ENCODE peak calls at places on chromosomes 3 and 15, in nine cellular contexts. C is activated T-helper 1 cell treated with anti-CD3 and anti-CD28 coated beads, Interleukin-12 subunit alpha, Interleukin-12 subunit beta, Interleukin-2, Interleukin-4 antibody, amounts not matched to agents 30 ng/mL and 10 ng/mL and 1 ng/mL, durations not matched to agents 14 hours and 24 hours and 36 hours; U is bronchial epithelial cell; M is RWPE1; G is foreskin keratinocyte; S is cardiac muscle cell; E is Calu3; A is aorta; O is stimulated activated CD8-positive, alpha-beta memory T cell treated with anti-CD3 and anti-CD28 coated beads, Interleukin-7, amount 100 ng/mL, for 1 hour. R is an unnamed sample.

GRCh38 chr15:99249270-99249817 is at the start of gene TTC23:
- DNase-seq in S (peak; percentile 61), U (peak; percentile 94), C (no peak), G (peak; percentile 83), E (peak; percentile 35), O (no peak), M (peak; percentile 84), A (no peak), R (peak; percentile 87)

GRCh38 chr3:192816274-192816853 is 89.0 kb upstream of the FGF12 start:
- DNase-seq in A (no peak), U (peak; percentile 57), C (no peak), G (no peak), E (peak; percentile 50), O (no peak), S (peak; percentile 52), M (peak; percentile 45), R (peak; percentile 60)

GRCh38 chr3:16370503-16370871 is 105.5 kb downstream of the OXNAD1 start:
- DNase-seq in S (no peak), U (no peak), O (no peak), A (no peak), M (no peak), C (no peak), E (no peak), G (no peak), R (no peak)

GRCh38 chr3:63934484-63934883 is 22.3 kb upstream of the SCAANT1 start:
- DNase-seq in M (no peak), G (no peak), U (no peak), A (no peak), E (no peak), O (no peak), C (peak; percentile 9), S (no peak), R (no peak)

GRCh38 chr3:144590854-144591253 is 619.2 kb downstream of the DIPK2A start:
- DNase-seq in O (no peak), E (no peak), S (no peak), C (no peak), U (peak; percentile 47), A (no peak), M (peak; percentile 1), G (peak; percentile 3), R (no peak)

GRCh38 chr3:53045784-53046170 is at the start of gene SFMBT1:
- DNase-seq in O (peak; percentile 52), G (no peak), M (peak; percentile 79), S (peak; percentile 76), U (peak; percentile 18), C (peak; percentile 60), E (peak; percentile 67), A (peak; percentile 92), R (peak; percentile 77)

GRCh38 chr15:90020041-90020735 is 19.1 kb downstream of the ZNF710 start:
- DNase-seq in E (no peak), G (no peak), C (no peak), A (no peak), S (no peak), O (no peak), M (no peak), U (no peak), R (no peak)

GRCh38 chr3:153396581-153396980 is 234.6 kb downstream of the RAP2B start:
- DNase-seq in C (no peak), U (no peak), O (no peak), A (no peak), M (no peak), E (no peak), S (no peak), G (no peak), R (no peak)

GRCh38 chr3:60584250-60584649 is 667.0 kb downstream of the FHIT start:
- DNase-seq in E (no peak), C (no peak), S (no peak), M (no peak), O (no peak), U (no peak), G (no peak), A (no peak), R (no peak)

GRCh38 chr3:111303760-111304159 is 232.1 kb downstream of the NECTIN3 start:
- DNase-seq in M (no peak), E (no peak), U (no peak), O (no peak), S (no peak), A (no peak), C (no peak), G (peak; percentile 11), R (no peak)

GRCh38 chr15:23566070-23567050 is 886 bp downstream of the MKRN3 start:
- DNase-seq in A (no peak), U (no peak), O (peak; percentile 7), S (no peak), M (no peak), C (no peak), E (no peak), G (no peak), R (no peak)

GRCh38 chr3:9402410-9403228 is 5.2 kb downstream of the SETD5 start:
- DNase-seq in C (no peak), M (no peak), O (no peak), U (no peak), A (no peak), E (peak; percentile 66), G (no peak), S (peak; percentile 81), R (no peak)

R was measured in LoVo.